ENCODE peak calls at places on chromosomes 12 and 14, in five cellular contexts. One of them, this sample, is unnamed.

GRCh38 chr12:122140467-122141257 is 33.4 kb downstream of the IL31 start:
- DNase-seq in stimulated activated CD4-positive, alpha-beta T cell treated with anti-CD3 and anti-CD28 coated beads, Interleukin-1b, Interleukin-23, amount 100 ng/mL, for 1 hour: no peak
- DNase-seq in T-helper 17 cell: no peak
- DNase-seq in C1 segment of cervical spinal cord: no peak
- DNase-seq in fibroblast of the conjunctiva: no peak
- DNase-seq in this sample: no peak

GRCh38 chr14:59919582-59920377 is at the start of gene LRRC9:
- DNase-seq in T-helper 17 cell: no peak
- DNase-seq in C1 segment of cervical spinal cord: no peak
- DNase-seq in fibroblast of the conjunctiva: no peak
- DNase-seq in stimulated activated CD4-positive, alpha-beta T cell treated with anti-CD3 and anti-CD28 coated beads, Interleukin-1b, Interleukin-23, amount 100 ng/mL, for 1 hour: no peak
- DNase-seq in this sample: no peak

GRCh38 chr14:67815573-67816235 is 686 bp downstream of the ZFYVE26 start:
- DNase-seq in C1 segment of cervical spinal cord: no peak
- DNase-seq in stimulated activated CD4-positive, alpha-beta T cell treated with anti-CD3 and anti-CD28 coated beads, Interleukin-1b, Interleukin-23, amount 100 ng/mL, for 1 hour: no peak
- DNase-seq in T-helper 17 cell: no peak
- DNase-seq in fibroblast of the conjunctiva: no peak
- DNase-seq in this sample: no peak

GRCh38 chr12:26317942-26318565 is 122.7 kb downstream of the SSPN start:
- DNase-seq in C1 segment of cervical spinal cord: no peak
- DNase-seq in T-helper 17 cell: no peak
- DNase-seq in stimulated activated CD4-positive, alpha-beta T cell treated with anti-CD3 and anti-CD28 coated beads, Interleukin-1b, Interleukin-23, amount 100 ng/mL, for 1 hour: no peak
- DNase-seq in fibroblast of the conjunctiva: peak
- DNase-seq in this sample: no peak

GRCh38 chr14:89918721-89919120 is 35.8 kb downstream of the EFCAB11 start:
- DNase-seq in C1 segment of cervical spinal cord: no peak
- DNase-seq in stimulated activated CD4-positive, alpha-beta T cell treated with anti-CD3 and anti-CD28 coated beads, Interleukin-1b, Interleukin-23, amount 100 ng/mL, for 1 hour: no peak
- DNase-seq in fibroblast of the conjunctiva: no peak
- DNase-seq in T-helper 17 cell: no peak
- DNase-seq in this sample: no peak

GRCh38 chr12:52611080-52611468 is 7.3 kb downstream of the KRT73 start:
- DNase-seq in stimulated activated CD4-positive, alpha-beta T cell treated with anti-CD3 and anti-CD28 coated beads, Interleukin-1b, Interleukin-23, amount 100 ng/mL, for 1 hour: no peak
- DNase-seq in T-helper 17 cell: no peak
- DNase-seq in fibroblast of the conjunctiva: no peak
- DNase-seq in C1 segment of cervical spinal cord: no peak
- DNase-seq in this sample: no peak

GRCh38 chr14:101045511-101045910 is 142.0 kb upstream of the RTL1 start:
- DNase-seq in C1 segment of cervical spinal cord: no peak
- DNase-seq in fibroblast of the conjunctiva: no peak
- DNase-seq in stimulated activated CD4-positive, alpha-beta T cell treated with anti-CD3 and anti-CD28 coated beads, Interleukin-1b, Interleukin-23, amount 100 ng/mL, for 1 hour: no peak
- DNase-seq in T-helper 17 cell: no peak
- DNase-seq in this sample: no peak

GRCh38 chr14:75979071-75979571 is 2.7 kb downstream of the TGFB3 start:
- DNase-seq in fibroblast of the conjunctiva: no peak
- DNase-seq in T-helper 17 cell: no peak
- DNase-seq in C1 segment of cervical spinal cord: peak
- DNase-seq in stimulated activated CD4-positive, alpha-beta T cell treated with anti-CD3 and anti-CD28 coated beads, Interleukin-1b, Interleukin-23, amount 100 ng/mL, for 1 hour: no peak
- DNase-seq in this sample: no peak

GRCh38 chr14:88168498-88169165 is 154.4 kb downstream of the KCNK10 start:
- DNase-seq in C1 segment of cervical spinal cord: no peak
- DNase-seq in T-helper 17 cell: peak
- DNase-seq in stimulated activated CD4-positive, alpha-beta T cell treated with anti-CD3 and anti-CD28 coated beads, Interleukin-1b, Interleukin-23, amount 100 ng/mL, for 1 hour: no peak
- DNase-seq in fibroblast of the conjunctiva: no peak
- DNase-seq in this sample: no peak

GRCh38 chr14:23382276-23382675 is 5.4 kb downstream of the CMTM5 start:
- DNase-seq in C1 segment of cervical spinal cord: no peak
- DNase-seq in fibroblast of the conjunctiva: no peak
- DNase-seq in stimulated activated CD4-positive, alpha-beta T cell treated with anti-CD3 and anti-CD28 coated beads, Interleukin-1b, Interleukin-23, amount 100 ng/mL, for 1 hour: no peak
- DNase-seq in T-helper 17 cell: no peak
- DNase-seq in this sample: no peak

GRCh38 chr12:51793201-51793600 is 55.3 kb downstream of the FIGNL2 start:
- DNase-seq in T-helper 17 cell: no peak
- DNase-seq in stimulated activated CD4-positive, alpha-beta T cell treated with anti-CD3 and anti-CD28 coated beads, Interleukin-1b, Interleukin-23, amount 100 ng/mL, for 1 hour: no peak
- DNase-seq in C1 segment of cervical spinal cord: no peak
- DNase-seq in fibroblast of the conjunctiva: no peak
- DNase-seq in this sample: no peak

GRCh38 chr12:13727707-13728147 is 253.7 kb downstream of the GRIN2B start:
- DNase-seq in stimulated activated CD4-positive, alpha-beta T cell treated with anti-CD3 and anti-CD28 coated beads, Interleukin-1b, Interleukin-23, amount 100 ng/mL, for 1 hour: no peak
- DNase-seq in T-helper 17 cell: no peak
- DNase-seq in C1 segment of cervical spinal cord: no peak
- DNase-seq in fibroblast of the conjunctiva: no peak
- DNase-seq in this sample: no peak

GRCh38 chr12:6828671-6829531 is 694 bp downstream of the P3H3 start:
- DNase-seq in stimulated activated CD4-positive, alpha-beta T cell treated with anti-CD3 and anti-CD28 coated beads, Interleukin-1b, Interleukin-23, amount 100 ng/mL, for 1 hour: no peak
- DNase-seq in fibroblast of the conjunctiva: no peak
- DNase-seq in C1 segment of cervical spinal cord: no peak
- DNase-seq in T-helper 17 cell: no peak
- DNase-seq in this sample: no peak

GRCh38 chr12:124739953-124740561 is 123.6 kb downstream of the SCARB1 start:
- DNase-seq in T-helper 17 cell: no peak
- DNase-seq in C1 segment of cervical spinal cord: no peak
- DNase-seq in stimulated activated CD4-positive, alpha-beta T cell treated with anti-CD3 and anti-CD28 coated beads, Interleukin-1b, Interleukin-23, amount 100 ng/mL, for 1 hour: no peak
- DNase-seq in fibroblast of the conjunctiva: no peak
- DNase-seq in this sample: no peak

GRCh38 chr14:45786266-45786665 is 533.3 kb upstream of the MIS18BP1 start:
- DNase-seq in C1 segment of cervical spinal cord: no peak
- DNase-seq in fibroblast of the conjunctiva: no peak
- DNase-seq in stimulated activated CD4-positive, alpha-beta T cell treated with anti-CD3 and anti-CD28 coated beads, Interleukin-1b, Interleukin-23, amount 100 ng/mL, for 1 hour: no peak
- DNase-seq in T-helper 17 cell: no peak
- DNase-seq in this sample: no peak

GRCh38 chr14:74566174-74567125 is 45.6 kb downstream of the LTBP2 start:
- DNase-seq in stimulated activated CD4-positive, alpha-beta T cell treated with anti-CD3 and anti-CD28 coated beads, Interleukin-1b, Interleukin-23, amount 100 ng/mL, for 1 hour: no peak
- DNase-seq in fibroblast of the conjunctiva: no peak
- DNase-seq in C1 segment of cervical spinal cord: no peak
- DNase-seq in T-helper 17 cell: no peak
- DNase-seq in this sample: no peak

GRCh38 chr12:32211066-32211768 is 104.6 kb downstream of the BICD1 start:
- DNase-seq in C1 segment of cervical spinal cord: no peak
- DNase-seq in fibroblast of the conjunctiva: no peak
- DNase-seq in stimulated activated CD4-positive, alpha-beta T cell treated with anti-CD3 and anti-CD28 coated beads, Interleukin-1b, Interleukin-23, amount 100 ng/mL, for 1 hour: no peak
- DNase-seq in T-helper 17 cell: no peak
- DNase-seq in this sample: no peak

GRCh38 chr12:120231316-120232011 is 30.6 kb upstream of the RPLP0 start:
- DNase-seq in C1 segment of cervical spinal cord: no peak
- DNase-seq in T-helper 17 cell: peak
- DNase-seq in stimulated activated CD4-positive, alpha-beta T cell treated with anti-CD3 and anti-CD28 coated beads, Interleukin-1b, Interleukin-23, amount 100 ng/mL, for 1 hour: peak
- DNase-seq in fibroblast of the conjunctiva: peak
- DNase-seq in this sample: peak

GRCh38 chr14:76695263-76695920 is 65.9 kb upstream of the VASH1 start:
- DNase-seq in stimulated activated CD4-positive, alpha-beta T cell treated with anti-CD3 and anti-CD28 coated beads, Interleukin-1b, Interleukin-23, amount 100 ng/mL, for 1 hour: no peak
- DNase-seq in T-helper 17 cell: no peak
- DNase-seq in C1 segment of cervical spinal cord: no peak
- DNase-seq in fibroblast of the conjunctiva: no peak
- DNase-seq in this sample: no peak

GRCh38 chr12:70468741-70469140 is 102.7 kb downstream of the KCNMB4 start:
- DNase-seq in stimulated activated CD4-positive, alpha-beta T cell treated with anti-CD3 and anti-CD28 coated beads, Interleukin-1b, Interleukin-23, amount 100 ng/mL, for 1 hour: no peak
- DNase-seq in fibroblast of the conjunctiva: no peak
- DNase-seq in C1 segment of cervical spinal cord: no peak
- DNase-seq in T-helper 17 cell: no peak
- DNase-seq in this sample: no peak

GRCh38 chr14:53516261-53516774 is 363.2 kb upstream of the DDHD1 start:
- DNase-seq in T-helper 17 cell: no peak
- DNase-seq in C1 segment of cervical spinal cord: no peak
- DNase-seq in stimulated activated CD4-positive, alpha-beta T cell treated with anti-CD3 and anti-CD28 coated beads, Interleukin-1b, Interleukin-23, amount 100 ng/mL, for 1 hour: no peak
- DNase-seq in fibroblast of the conjunctiva: peak
- DNase-seq in this sample: no peak

GRCh38 chr12:123017753-123018152 is 37.3 kb downstream of the ARL6IP4 start:
- DNase-seq in C1 segment of cervical spinal cord: no peak
- DNase-seq in stimulated activated CD4-positive, alpha-beta T cell treated with anti-CD3 and anti-CD28 coated beads, Interleukin-1b, Interleukin-23, amount 100 ng/mL, for 1 hour: no peak
- DNase-seq in fibroblast of the conjunctiva: no peak
- DNase-seq in T-helper 17 cell: no peak
- DNase-seq in this sample: no peak

GRCh38 chr12:27627123-27627835 is 69.0 kb upstream of the REP15 start:
- DNase-seq in C1 segment of cervical spinal cord: no peak
- DNase-seq in stimulated activated CD4-positive, alpha-beta T cell treated with anti-CD3 and anti-CD28 coated beads, Interleukin-1b, Interleukin-23, amount 100 ng/mL, for 1 hour: no peak
- DNase-seq in fibroblast of the conjunctiva: peak
- DNase-seq in T-helper 17 cell: no peak
- DNase-seq in this sample: no peak

GRCh38 chr14:100713720-100714119 is 13.0 kb upstream of the DLK1 start:
- DNase-seq in T-helper 17 cell: no peak
- DNase-seq in stimulated activated CD4-positive, alpha-beta T cell treated with anti-CD3 and anti-CD28 coated beads, Interleukin-1b, Interleukin-23, amount 100 ng/mL, for 1 hour: no peak
- DNase-seq in fibroblast of the conjunctiva: no peak
- DNase-seq in C1 segment of cervical spinal cord: no peak
- DNase-seq in this sample: no peak

GRCh38 chr14:91744068-91744480 is 12.2 kb upstream of the CATSPERB start:
- DNase-seq in stimulated activated CD4-positive, alpha-beta T cell treated with anti-CD3 and anti-CD28 coated beads, Interleukin-1b, Interleukin-23, amount 100 ng/mL, for 1 hour: no peak
- DNase-seq in T-helper 17 cell: no peak
- DNase-seq in C1 segment of cervical spinal cord: no peak
- DNase-seq in fibroblast of the conjunctiva: no peak
- DNase-seq in this sample: no peak

GRCh38 chr12:113427882-113428281 is 5.7 kb downstream of the SDSL start:
- DNase-seq in fibroblast of the conjunctiva: no peak
- DNase-seq in stimulated activated CD4-positive, alpha-beta T cell treated with anti-CD3 and anti-CD28 coated beads, Interleukin-1b, Interleukin-23, amount 100 ng/mL, for 1 hour: no peak
- DNase-seq in T-helper 17 cell: no peak
- DNase-seq in C1 segment of cervical spinal cord: no peak
- DNase-seq in this sample: no peak

GRCh38 chr14:68676511-68676943 is 116.3 kb downstream of the ZFP36L1 start:
- DNase-seq in stimulated activated CD4-positive, alpha-beta T cell treated with anti-CD3 and anti-CD28 coated beads, Interleukin-1b, Interleukin-23, amount 100 ng/mL, for 1 hour: no peak
- DNase-seq in C1 segment of cervical spinal cord: no peak
- DNase-seq in fibroblast of the conjunctiva: no peak
- DNase-seq in T-helper 17 cell: no peak
- DNase-seq in this sample: peak

GRCh38 chr14:82125963-82126362 is 592.3 kb upstream of the SEL1L start:
- DNase-seq in T-helper 17 cell: no peak
- DNase-seq in fibroblast of the conjunctiva: no peak
- DNase-seq in C1 segment of cervical spinal cord: no peak
- DNase-seq in stimulated activated CD4-positive, alpha-beta T cell treated with anti-CD3 and anti-CD28 coated beads, Interleukin-1b, Interleukin-23, amount 100 ng/mL, for 1 hour: no peak
- DNase-seq in this sample: no peak

GRCh38 chr12:27841392-27841882 is 61.4 kb upstream of the MANSC4 start:
- DNase-seq in stimulated activated CD4-positive, alpha-beta T cell treated with anti-CD3 and anti-CD28 coated beads, Interleukin-1b, Interleukin-23, amount 100 ng/mL, for 1 hour: no peak
- DNase-seq in fibroblast of the conjunctiva: no peak
- DNase-seq in C1 segment of cervical spinal cord: no peak
- DNase-seq in T-helper 17 cell: no peak
- DNase-seq in this sample: no peak

GRCh38 chr14:102973706-102974280 is 51.3 kb downstream of the AMN start:
- DNase-seq in fibroblast of the conjunctiva: no peak
- DNase-seq in T-helper 17 cell: no peak
- DNase-seq in stimulated activated CD4-positive, alpha-beta T cell treated with anti-CD3 and anti-CD28 coated beads, Interleukin-1b, Interleukin-23, amount 100 ng/mL, for 1 hour: no peak
- DNase-seq in C1 segment of cervical spinal cord: no peak
- DNase-seq in this sample: no peak

GRCh38 chr14:106491851-106492250 is 965.5 kb downstream of the TMEM121 start:
- DNase-seq in stimulated activated CD4-positive, alpha-beta T cell treated with anti-CD3 and anti-CD28 coated beads, Interleukin-1b, Interleukin-23, amount 100 ng/mL, for 1 hour: no peak
- DNase-seq in fibroblast of the conjunctiva: no peak
- DNase-seq in T-helper 17 cell: no peak
- DNase-seq in C1 segment of cervical spinal cord: no peak
- DNase-seq in this sample: no peak

GRCh38 chr12:22529281-22530060 is 14.9 kb downstream of the C2CD5 start:
- DNase-seq in C1 segment of cervical spinal cord: no peak
- DNase-seq in T-helper 17 cell: no peak
- DNase-seq in fibroblast of the conjunctiva: no peak
- DNase-seq in stimulated activated CD4-positive, alpha-beta T cell treated with anti-CD3 and anti-CD28 coated beads, Interleukin-1b, Interleukin-23, amount 100 ng/mL, for 1 hour: no peak
- DNase-seq in this sample: no peak

GRCh38 chr14:103770902-103771301 is 55.3 kb downstream of the ZFYVE21 start:
- DNase-seq in fibroblast of the conjunctiva: no peak
- DNase-seq in T-helper 17 cell: no peak
- DNase-seq in stimulated activated CD4-positive, alpha-beta T cell treated with anti-CD3 and anti-CD28 coated beads, Interleukin-1b, Interleukin-23, amount 100 ng/mL, for 1 hour: no peak
- DNase-seq in C1 segment of cervical spinal cord: no peak
- DNase-seq in this sample: no peak

GRCh38 chr14:93911975-93912374 is 15.2 kb upstream of the FAM181A start:
- DNase-seq in C1 segment of cervical spinal cord: no peak
- DNase-seq in T-helper 17 cell: no peak
- DNase-seq in fibroblast of the conjunctiva: no peak
- DNase-seq in stimulated activated CD4-positive, alpha-beta T cell treated with anti-CD3 and anti-CD28 coated beads, Interleukin-1b, Interleukin-23, amount 100 ng/mL, for 1 hour: no peak
- DNase-seq in this sample: no peak

GRCh38 chr14:57461777-57462320 is 31.8 kb downstream of the CCDC198 start:
- DNase-seq in T-helper 17 cell: no peak
- DNase-seq in C1 segment of cervical spinal cord: no peak
- DNase-seq in fibroblast of the conjunctiva: no peak
- DNase-seq in stimulated activated CD4-positive, alpha-beta T cell treated with anti-CD3 and anti-CD28 coated beads, Interleukin-1b, Interleukin-23, amount 100 ng/mL, for 1 hour: no peak
- DNase-seq in this sample: no peak

GRCh38 chr12:106246891-106247730 is 709 bp downstream of the CKAP4 start:
- DNase-seq in C1 segment of cervical spinal cord: no peak
- DNase-seq in fibroblast of the conjunctiva: peak
- DNase-seq in stimulated activated CD4-positive, alpha-beta T cell treated with anti-CD3 and anti-CD28 coated beads, Interleukin-1b, Interleukin-23, amount 100 ng/mL, for 1 hour: no peak
- DNase-seq in T-helper 17 cell: peak
- DNase-seq in this sample: peak